ENCODE peak calls at places on chromosomes 5 and 9, in four cellular contexts. One of them, this sample, is unnamed.

GRCh38 chr5:64147379-64147778 is 18.3 kb upstream of the RNF180 start:
- DNase-seq in NCI-H2081: no peak
- DNase-seq in GM04503: no peak
- DNase-seq in fibroblast of the conjunctiva: no peak
- DNase-seq in this sample: no peak

GRCh38 chr5:103232393-103232999 is 26.1 kb upstream of the MACIR start:
- DNase-seq in NCI-H2081: peak; percentile 22
- DNase-seq in fibroblast of the conjunctiva: no peak
- DNase-seq in GM04503: no peak
- DNase-seq in this sample: peak; percentile 4

GRCh38 chr9:912776-913175 is 63.7 kb upstream of the DMRT3 start:
- DNase-seq in fibroblast of the conjunctiva: no peak
- DNase-seq in NCI-H2081: no peak
- DNase-seq in GM04503: no peak
- DNase-seq in this sample: no peak

GRCh38 chr5:103217101-103217500 is 41.5 kb upstream of the MACIR start:
- DNase-seq in NCI-H2081: no peak
- DNase-seq in GM04503: no peak
- DNase-seq in fibroblast of the conjunctiva: no peak
- DNase-seq in this sample: no peak

GRCh38 chr5:166883016-166883415 is 1408.4 kb upstream of the WWC1 start:
- DNase-seq in GM04503: no peak
- DNase-seq in NCI-H2081: no peak
- DNase-seq in fibroblast of the conjunctiva: peak; percentile 10
- DNase-seq in this sample: no peak

GRCh38 chr5:14640765-14641164 is 23.8 kb upstream of the OTULIN start:
- DNase-seq in fibroblast of the conjunctiva: no peak
- DNase-seq in NCI-H2081: no peak
- DNase-seq in GM04503: no peak
- DNase-seq in this sample: no peak

GRCh38 chr5:10632110-10632903 is 68.4 kb downstream of the ANKRD33B start:
- DNase-seq in fibroblast of the conjunctiva: no peak
- DNase-seq in GM04503: no peak
- DNase-seq in NCI-H2081: no peak
- DNase-seq in this sample: no peak

GRCh38 chr9:104682642-104683041 is 11.7 kb upstream of the OR13D1 start:
- DNase-seq in GM04503: peak; percentile 6
- DNase-seq in NCI-H2081: peak; percentile 59
- DNase-seq in fibroblast of the conjunctiva: peak; percentile 45
- DNase-seq in this sample: peak; percentile 63

GRCh38 chr9:131473891-131474290 is 28.8 kb upstream of the POMT1 start:
- DNase-seq in GM04503: no peak
- DNase-seq in fibroblast of the conjunctiva: no peak
- DNase-seq in NCI-H2081: no peak
- DNase-seq in this sample: no peak